ENCODE peak calls at places on chromosomes 4 and X, in four cellular contexts. Q, L, F and G are unnamed samples.

GRCh38 chrX:2766921-2767320 is 15.1 kb downstream of the XG start:
- DNase-seq in Q (no peak), L (no peak), F (no peak), G (no peak)

GRCh38 chr4:98945297-98945850 is 16.4 kb upstream of the EIF4E start:
- DNase-seq in F (peak; percentile 59), L (no peak), Q (no peak), G (no peak)

GRCh38 chr4:1094336-1094690 is 19.1 kb downstream of the RNF212 start:
- DNase-seq in Q (no peak), L (no peak), F (no peak), G (no peak)

GRCh38 chr4:73161527-73162185 is 92.1 kb upstream of the COX18 start:
- DNase-seq in Q (no peak), L (no peak), F (peak; percentile 32), G (no peak)

GRCh38 chrX:130330706-130331105 is 9.0 kb upstream of the SLC25A14 start:
- DNase-seq in Q (peak; percentile 10), F (peak; percentile 48), L (no peak), G (peak; percentile 47)

GRCh38 chr4:141395246-141395830 is 174.6 kb downstream of the ZNF330 start:
- DNase-seq in Q (no peak), L (no peak), F (no peak), G (no peak)

GRCh38 chr4:79209822-79210635 is 115.8 kb downstream of the NAA11 start:
- DNase-seq in Q (no peak), L (no peak), F (no peak), G (no peak)

GRCh38 chrX:68753218-68753617 is 75.6 kb upstream of the EFNB1 start:
- DNase-seq in F (no peak), Q (no peak), L (no peak), G (no peak)

GRCh38 chrX:143664302-143664701 is 28.4 kb upstream of the SLITRK4 start:
- DNase-seq in F (peak; percentile 1), Q (no peak), L (no peak), G (no peak)

GRCh38 chrX:74195120-74195519 is 108.9 kb upstream of the ZCCHC13 start:
- DNase-seq in F (no peak), L (no peak), Q (no peak), G (no peak)

GRCh38 chr4:172982151-172982590 is 186.4 kb upstream of the GALNT7 start:
- DNase-seq in L (no peak), Q (peak; percentile 59), F (peak; percentile 86), G (no peak)

GRCh38 chr4:139564502-139564901 is 8.5 kb upstream of the SETD7 start:
- DNase-seq in F (no peak), Q (no peak), L (no peak), G (no peak)

GRCh38 chr4:74114234-74114633 is 15.2 kb upstream of the CXCL2 start:
- DNase-seq in Q (no peak), L (no peak), F (peak; percentile 89), G (no peak)

GRCh38 chr4:102466298-102466697 is 34.9 kb upstream of the NFKB1 start:
- DNase-seq in Q (no peak), F (peak; percentile 46), L (no peak), G (no peak)

GRCh38 chrX:154460326-154460725 is 2.2 kb downstream of the PLXNA3 start:
- DNase-seq in Q (no peak), F (no peak), L (no peak), G (no peak)

GRCh38 chr4:121736735-121737351 is 28.1 kb downstream of the SMIM43 start:
- DNase-seq in F (peak; percentile 70), Q (no peak), L (no peak), G (peak; percentile 26)

GRCh38 chr4:69875576-69875975 is 15.6 kb upstream of the SULT1E1 start:
- DNase-seq in L (no peak), Q (no peak), F (no peak), G (no peak)

GRCh38 chr4:30718889-30719252 is 1.3 kb upstream of the PCDH7 start:
- DNase-seq in L (no peak), F (peak; percentile 22), Q (peak; percentile 1), G (no peak)

GRCh38 chrX:115311139-115311538 is 21.6 kb downstream of the LUZP4 start:
- DNase-seq in F (no peak), L (no peak), Q (no peak), G (no peak)

GRCh38 chr4:95798727-95799126 is 41.2 kb upstream of the PDHA2 start:
- DNase-seq in F (no peak), Q (no peak), L (no peak), G (no peak)

GRCh38 chr4:3780347-3781171 is 14.4 kb downstream of the ADRA2C start:
- DNase-seq in L (no peak), Q (no peak), F (no peak), G (no peak)

GRCh38 chrX:47646636-47647035 is 3.7 kb downstream of the ELK1 start:
- DNase-seq in L (no peak), F (no peak), Q (no peak), G (no peak)

GRCh38 chrX:130109429-130110378 is 593 bp downstream of the ELF4 start:
- DNase-seq in F (peak; percentile 57), Q (no peak), L (no peak), G (no peak)

GRCh38 chrX:106898462-106898861 is 4.7 kb downstream of the RIPPLY1 start:
- DNase-seq in F (peak; percentile 54), L (no peak), Q (peak; percentile 10), G (peak; percentile 43)

GRCh38 chr4:10958226-10958856 is 273.8 kb upstream of the CLNK start:
- DNase-seq in Q (no peak), L (no peak), F (no peak), G (no peak)

GRCh38 chr4:77454858-77455257 is 150.8 kb upstream of the CXCL13 start:
- DNase-seq in F (peak; percentile 3), L (no peak), Q (no peak), G (no peak)

GRCh38 chrX:8815460-8816065 is 14.4 kb upstream of the FAM9A start:
- DNase-seq in Q (no peak), L (no peak), F (peak; percentile 47), G (peak; percentile 21)

GRCh38 chr4:127709456-127709855 is 20.7 kb upstream of the SLC25A31 start:
- DNase-seq in F (peak; percentile 14), Q (no peak), L (no peak), G (no peak)